ENCODE peak calls at places on chromosomes 2 and 18, in ten cellular contexts. J is EL; P is NCI-H2081; A is endodermal cell; V is ELR; R is NCI-H226; T is EH; M is NCI-H1092; Y is mucosa of descending colon; C is stimulated activated CD4-positive, alpha-beta T cell treated with anti-CD3 and anti-CD28 coated beads, Interleukin-4, amount 100 ng/mL, for 24 hours. D is an unnamed sample.

GRCh38 chr18:26703170-26703933 is 155.0 kb upstream of the KCTD1 start:
- DNase-seq in C (no peak), T (no peak), P (no peak), J (no peak), V (no peak), A (peak), R (no peak), M (no peak), Y (peak), D (no peak)

GRCh38 chr18:3538456-3538855 is 88.5 kb downstream of the TGIF1 start:
- DNase-seq in R (no peak), M (no peak), Y (no peak), P (no peak), A (no peak), T (peak), C (no peak), V (no peak), J (peak), D (no peak)

GRCh38 chr2:189824694-189825396 is 40.6 kb downstream of the PMS1 start:
- DNase-seq in M (no peak), P (no peak), Y (no peak), A (no peak), C (no peak), J (no peak), R (peak), T (no peak), V (no peak), D (no peak)

GRCh38 chr2:85579266-85579935 is 2.0 kb downstream of the VAMP8 start:
- DNase-seq in V (no peak), C (no peak), R (no peak), J (no peak), M (no peak), Y (no peak), A (peak), T (no peak), P (no peak), D (no peak)

GRCh38 chr2:18441583-18441982 is 118.9 kb downstream of the RDH14 start:
- DNase-seq in Y (no peak), J (no peak), T (no peak), P (no peak), A (no peak), C (no peak), M (no peak), V (no peak), R (peak), D (no peak)

GRCh38 chr2:207812058-207812857 is 42.6 kb upstream of the FZD5 start:
- DNase-seq in J (no peak), A (peak), M (no peak), P (no peak), V (no peak), C (no peak), R (no peak), Y (no peak), T (no peak), D (no peak)

GRCh38 chr2:218883491-218884490 is 3.1 kb downstream of the WNT10A start:
- DNase-seq in P (no peak), J (peak), A (peak), R (no peak), T (peak), V (no peak), C (no peak), Y (no peak), M (no peak), D (no peak)

GRCh38 chr18:8684577-8684976 is 20.8 kb upstream of the MTCL1 start:
- DNase-seq in V (no peak), A (no peak), M (no peak), J (no peak), Y (no peak), P (no peak), C (no peak), R (no peak), T (no peak), D (no peak)

GRCh38 chr18:72613589-72613988 is 69.4 kb upstream of the CBLN2 start:
- DNase-seq in A (no peak), C (no peak), Y (no peak), P (no peak), M (no peak), T (no peak), R (no peak), V (no peak), J (no peak), D (no peak)

GRCh38 chr2:208182835-208183234 is 7.0 kb downstream of the C2orf80 start:
- DNase-seq in C (no peak), M (no peak), R (no peak), A (no peak), J (no peak), V (no peak), T (no peak), Y (no peak), P (no peak), D (no peak)

GRCh38 chr2:70094978-70095832 is 7.9 kb downstream of the PCBP1 start:
- DNase-seq in C (peak), Y (peak), T (peak), A (no peak), J (peak), P (peak), V (peak), R (no peak), M (no peak), D (no peak)

GRCh38 chr2:12685145-12685544 is 31.6 kb upstream of the TRIB2 start:
- DNase-seq in Y (no peak), M (no peak), V (no peak), T (no peak), R (no peak), A (no peak), J (no peak), C (no peak), P (no peak), D (no peak)

GRCh38 chr18:36095936-36096519 is 28.7 kb upstream of the RPRD1A start:
- DNase-seq in V (peak), P (peak), T (peak), C (no peak), R (no peak), A (no peak), Y (peak), J (peak), M (peak), D (no peak)

GRCh38 chr2:175011505-175011904 is 6.3 kb upstream of the CHN1 start:
- DNase-seq in Y (no peak), R (no peak), J (no peak), A (no peak), V (no peak), C (no peak), T (no peak), M (no peak), P (no peak), D (no peak)

GRCh38 chr2:20304411-20304810 is 46.2 kb downstream of the PUM2 start:
- DNase-seq in R (peak), Y (no peak), V (peak), M (no peak), C (no peak), J (peak), A (no peak), T (peak), P (no peak), D (no peak)

GRCh38 chr2:5057895-5058294 is 634.3 kb upstream of the SOX11 start:
- DNase-seq in P (peak), T (no peak), C (no peak), R (no peak), V (no peak), Y (no peak), M (peak), A (no peak), J (no peak), D (no peak)

GRCh38 chr2:202149155-202149762 is 76.2 kb downstream of the KIAA2012 start:
- DNase-seq in V (no peak), A (peak), C (no peak), R (peak), Y (peak), M (no peak), P (no peak), J (no peak), T (peak), D (peak)

GRCh38 chr2:196268022-196268421 is 96.6 kb upstream of the STK17B start:
- DNase-seq in M (no peak), V (peak), J (no peak), C (no peak), T (peak), Y (no peak), P (no peak), A (no peak), R (no peak), D (no peak)